ENCODE peak calls at places on chromosomes 4 and X, in six cellular contexts. A is AG10803, Z is HL-60, K is nephron progenitor cell, Q is cardiac muscle cell, H is tibial nerve. L is an unnamed sample.
A peak's percentile ranks its signal among the peaks of the same experiment; 100 is the strongest.

GRCh38 chr4:2932951-2933565 is 30.1 kb downstream of the NOP14 start:
- DNase-seq in K (no peak), Q (no peak), A (no peak), H (no peak), Z (peak; percentile 72), L (no peak)

GRCh38 chr4:169337510-169337909 is 66.8 kb upstream of the SH3RF1 start:
- DNase-seq in Z (no peak), Q (no peak), A (peak; percentile 98), H (no peak), K (no peak), L (no peak)

GRCh38 chr4:163694385-163694784 is 199.9 kb downstream of the TMA16 start:
- DNase-seq in Q (no peak), A (no peak), H (no peak), K (no peak), Z (no peak), L (no peak)

GRCh38 chr4:53916431-53916889 is 147.9 kb downstream of the CHIC2 start:
- DNase-seq in Q (no peak), K (no peak), H (no peak), Z (no peak), A (peak; percentile 86), L (no peak)

GRCh38 chrX:68114573-68115199 is 318.6 kb downstream of the OPHN1 start:
- DNase-seq in Q (no peak), K (no peak), H (no peak), Z (peak; percentile 81), A (peak; percentile 10), L (no peak)

GRCh38 chrX:154546354-154547244 is at the start of gene G6PD:
- DNase-seq in Q (peak; percentile 78), Z (peak; percentile 58), A (peak; percentile 37), K (peak; percentile 78), H (peak; percentile 43), L (no peak)

GRCh38 chr4:181308476-181309170 is 934.6 kb upstream of the TENM3 start:
- DNase-seq in Z (no peak), A (no peak), H (no peak), Q (no peak), K (no peak), L (no peak)

GRCh38 chr4:98482847-98483806 is 175.3 kb downstream of the TSPAN5 start:
- DNase-seq in A (peak; percentile 42), Z (no peak), H (no peak), Q (no peak), K (no peak), L (no peak)

GRCh38 chrX:118178450-118178849 is 61.8 kb upstream of the KLHL13 start:
- DNase-seq in K (no peak), A (no peak), H (no peak), Z (no peak), Q (no peak), L (no peak)

GRCh38 chrX:46117234-46117633 is 428.0 kb downstream of the ZNF674 start:
- DNase-seq in A (no peak), H (no peak), K (no peak), Q (no peak), Z (no peak), L (no peak)

GRCh38 chrX:136065044-136065671 is 79.9 kb downstream of the SLC9A6 start:
- DNase-seq in A (peak; percentile 47), K (peak; percentile 4), H (peak; percentile 18), Z (peak; percentile 41), Q (peak; percentile 5), L (no peak)

GRCh38 chrX:109281478-109282275 is 200.2 kb downstream of the GUCY2F start:
- DNase-seq in H (no peak), K (no peak), Q (peak; percentile 14), A (no peak), Z (no peak), L (no peak)

GRCh38 chr4:87112063-87112462 is 108.4 kb downstream of the KLHL8 start:
- DNase-seq in Q (no peak), H (no peak), Z (no peak), K (no peak), A (no peak), L (no peak)

GRCh38 chr4:139922625-139923024 is 231.4 kb downstream of the MAML3 start:
- DNase-seq in Z (no peak), H (no peak), Q (no peak), K (no peak), A (peak; percentile 83), L (no peak)

GRCh38 chr4:22901631-22902030 is 208.9 kb downstream of the GBA3 start:
- DNase-seq in Z (no peak), A (no peak), Q (no peak), H (no peak), K (no peak), L (no peak)

GRCh38 chr4:48602763-48603162 is 112.7 kb downstream of the ZAR1 start:
- DNase-seq in Q (no peak), A (peak; percentile 7), K (no peak), H (no peak), Z (no peak), L (no peak)

GRCh38 chr4:21205821-21206531 is 505.7 kb downstream of the PACRGL start:
- DNase-seq in Z (no peak), H (no peak), A (no peak), Q (peak; percentile 61), K (no peak), L (no peak)

GRCh38 chrX:148310402-148311200 is 189.8 kb upstream of the AFF2 start:
- DNase-seq in A (no peak), Z (peak; percentile 84), H (no peak), K (no peak), Q (no peak), L (no peak)

GRCh38 chr4:94534401-94535312 is 82.9 kb downstream of the PDLIM5 start:
- DNase-seq in Q (no peak), A (no peak), Z (peak; percentile 41), H (no peak), K (no peak), L (no peak)

GRCh38 chrX:47644557-47645091 is 5.7 kb downstream of the ELK1 start:
- DNase-seq in Q (peak; percentile 61), A (peak; percentile 31), K (peak; percentile 22), H (no peak), Z (peak; percentile 39), L (no peak)

GRCh38 chr4:77072195-77072753 is 3.5 kb downstream of the CCNI start:
- DNase-seq in H (no peak), K (no peak), Z (no peak), Q (no peak), A (no peak), L (no peak)

GRCh38 chr4:117700111-117700892 is 334.0 kb upstream of the NDST3 start:
- DNase-seq in Q (peak; percentile 16), K (no peak), Z (no peak), H (no peak), A (no peak), L (no peak)

DNA sequence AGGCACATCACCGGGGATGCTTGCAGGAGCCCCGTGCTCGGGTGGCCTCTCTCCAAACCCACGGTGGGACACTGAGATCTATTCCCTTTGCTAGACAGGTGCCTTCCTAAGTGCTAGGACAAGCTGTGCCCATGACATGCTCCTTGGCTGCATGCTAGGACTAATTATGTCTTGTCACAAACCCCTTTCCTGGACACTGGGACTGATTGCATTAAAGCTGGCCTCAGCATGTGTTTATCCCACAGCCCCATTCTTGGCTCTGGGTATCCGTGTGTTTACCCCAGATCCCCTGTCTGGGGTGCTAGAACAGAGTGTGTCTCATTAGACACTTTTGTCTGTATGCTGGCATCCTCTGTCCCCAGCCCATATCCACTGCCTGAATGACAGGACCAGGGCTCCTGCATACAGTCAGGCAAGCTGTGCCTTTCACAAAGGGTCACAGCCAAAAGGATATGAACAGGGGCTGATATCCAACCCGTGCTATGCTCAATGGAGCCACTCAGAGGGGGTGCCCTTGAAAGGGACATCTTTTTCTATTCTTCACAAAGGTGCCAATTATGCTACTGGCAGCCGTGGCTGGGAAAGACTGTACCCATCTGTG is 9.2 kb upstream of the IQSEC2 start:
- DNase-seq in A (no peak), Z (no peak), H (no peak), Q (no peak), K (no peak), L (no peak)
- TF ChIP-seq CTCF in A (no peak), Z (no peak), H (no peak), Q (no peak), K (no peak), L (no peak)

GRCh38 chr4:34720563-34720962 is 1523.8 kb downstream of the ARAP2 start:
- DNase-seq in A (peak; percentile 52), Z (no peak), K (no peak), H (no peak), Q (peak; percentile 58), L (no peak)

GRCh38 chr4:34723606-34724005 is 1520.7 kb downstream of the ARAP2 start:
- DNase-seq in Q (peak; percentile 4), A (no peak), H (no peak), Z (no peak), K (no peak), L (no peak)

DNA sequence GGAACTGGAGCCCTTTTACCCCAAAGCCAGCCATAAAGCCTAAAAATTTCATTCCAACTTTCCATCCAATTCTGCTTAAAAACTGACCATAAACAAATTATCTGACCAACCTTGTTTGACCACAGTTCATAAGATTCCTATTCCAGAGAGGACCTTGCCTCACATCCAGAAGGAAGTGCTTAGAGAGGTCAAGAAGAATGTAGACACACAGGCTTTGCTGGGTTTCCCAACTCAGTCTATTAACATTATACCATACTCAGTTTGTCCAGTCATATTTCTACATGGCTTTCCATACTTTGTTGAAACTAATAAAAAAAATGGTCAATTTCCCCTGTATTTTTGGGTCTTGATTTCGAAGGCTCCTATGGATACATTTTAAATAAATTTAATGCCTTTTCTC is 1522.5 kb downstream of the ARAP2 start:
- DNase-seq in Z (no peak), H (no peak), Q (no peak), A (no peak), K (no peak), L (no peak)
- TF ChIP-seq CTCF in Z (no peak), H (no peak), Q (no peak), A (no peak), K (no peak), L (no peak)

DNA sequence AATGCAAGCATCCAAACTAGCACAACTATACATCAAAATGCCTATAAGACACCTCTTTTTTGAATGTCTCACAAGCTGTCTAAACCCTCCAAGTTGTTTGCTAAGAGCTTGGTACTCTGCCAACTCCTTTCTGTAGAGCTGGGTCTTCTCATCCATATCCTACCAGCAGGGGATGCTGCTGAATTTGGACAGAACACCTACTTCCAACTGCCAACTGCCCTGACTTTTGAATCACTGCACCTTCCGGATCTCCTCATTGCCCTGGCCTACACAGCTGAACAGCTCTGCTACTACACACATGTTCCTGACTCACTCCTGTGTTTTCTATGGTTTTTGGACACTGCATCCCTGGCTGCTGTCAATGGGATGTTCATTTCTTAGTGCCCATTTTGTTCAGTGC is 18.7 kb downstream of the FAM184B start:
- DNase-seq in Q (peak; percentile 17), A (peak; percentile 25), H (no peak), K (no peak), Z (no peak), L (no peak)
- TF ChIP-seq CTCF in Q (peak; percentile 45), A (peak; percentile 11), H (no peak), K (no peak), Z (no peak), L (no peak)

GRCh38 chr4:82809614-82810013 is 11.0 kb upstream of the SCD5 start:
- DNase-seq in Q (no peak), A (no peak), K (no peak), H (no peak), Z (no peak), L (no peak)

GRCh38 chr4:82811838-82812672 is 13.5 kb upstream of the SCD5 start:
- DNase-seq in Z (no peak), H (no peak), Q (no peak), K (no peak), A (no peak), L (no peak)

GRCh38 chr4:82810171-82810570 is 11.6 kb upstream of the SCD5 start:
- DNase-seq in Z (no peak), A (no peak), H (no peak), Q (no peak), K (no peak), L (no peak)

GRCh38 chr4:82814034-82814433 is 15.4 kb upstream of the SCD5 start:
- DNase-seq in Z (no peak), K (no peak), A (no peak), Q (no peak), H (no peak), L (no peak)

GRCh38 chr4:82811392-82811791 is 12.8 kb upstream of the SCD5 start:
- DNase-seq in K (no peak), Z (no peak), A (no peak), H (no peak), Q (no peak), L (no peak)
- TF ChIP-seq CTCF in K (no peak), Z (no peak), A (no peak), H (no peak), Q (no peak), L (no peak)

L was measured in osteocyte.